ENCODE peak calls at places on chromosomes 1 and 21, in five cellular contexts. One of them, this sample, is unnamed.

GRCh38 chr1:19087737-19088594 is 122.1 kb downstream of the UBR4 start:
- DNase-seq in posterior cingulate gyrus: no peak
- DNase-seq in colonic mucosa: peak
- DNase-seq in memory B cell: no peak
- DNase-seq in upper lobe of right lung: no peak
- DNase-seq in this sample: no peak

GRCh38 chr1:34746101-34746500 is 8.7 kb upstream of the GJB5 start:
- DNase-seq in colonic mucosa: no peak
- DNase-seq in posterior cingulate gyrus: no peak
- DNase-seq in memory B cell: no peak
- DNase-seq in upper lobe of right lung: no peak
- DNase-seq in this sample: no peak

GRCh38 chr1:152186556-152187285 is 27.7 kb upstream of the RPTN start:
- DNase-seq in memory B cell: no peak
- DNase-seq in upper lobe of right lung: no peak
- DNase-seq in colonic mucosa: no peak
- DNase-seq in posterior cingulate gyrus: no peak
- DNase-seq in this sample: no peak

GRCh38 chr1:97174039-97174704 is 452.6 kb downstream of the PTBP2 start:
- DNase-seq in colonic mucosa: no peak
- DNase-seq in memory B cell: no peak
- DNase-seq in posterior cingulate gyrus: no peak
- DNase-seq in upper lobe of right lung: no peak
- DNase-seq in this sample: no peak

GRCh38 chr21:31888936-31889371 is 16.1 kb downstream of the HUNK start:
- DNase-seq in upper lobe of right lung: no peak
- DNase-seq in colonic mucosa: no peak
- DNase-seq in posterior cingulate gyrus: no peak
- DNase-seq in memory B cell: no peak
- DNase-seq in this sample: no peak

GRCh38 chr1:241560511-241561187 is 28.5 kb downstream of the KMO start:
- DNase-seq in colonic mucosa: no peak
- DNase-seq in posterior cingulate gyrus: no peak
- DNase-seq in upper lobe of right lung: no peak
- DNase-seq in memory B cell: no peak
- DNase-seq in this sample: no peak

GRCh38 chr1:75614455-75615379 is 3.8 kb upstream of the SLC44A5 start:
- DNase-seq in posterior cingulate gyrus: peak
- DNase-seq in colonic mucosa: peak
- DNase-seq in memory B cell: peak
- DNase-seq in upper lobe of right lung: peak
- DNase-seq in this sample: no peak

GRCh38 chr21:22561946-22562345 is 1563.7 kb downstream of the NCAM2 start:
- DNase-seq in posterior cingulate gyrus: no peak
- DNase-seq in colonic mucosa: no peak
- DNase-seq in memory B cell: no peak
- DNase-seq in upper lobe of right lung: no peak
- DNase-seq in this sample: no peak

GRCh38 chr1:923131-923990 is at the start of gene SAMD11:
- DNase-seq in colonic mucosa: peak
- DNase-seq in memory B cell: peak
- DNase-seq in upper lobe of right lung: peak
- DNase-seq in posterior cingulate gyrus: peak
- DNase-seq in this sample: peak

GRCh38 chr1:201942129-201942495 is 4.2 kb downstream of the LMOD1 start:
- DNase-seq in colonic mucosa: no peak
- DNase-seq in upper lobe of right lung: no peak
- DNase-seq in posterior cingulate gyrus: no peak
- DNase-seq in memory B cell: no peak
- DNase-seq in this sample: no peak

This sample was measured in amniotic stem cell.